ENCODE peak calls at places on chromosomes 7 and 10, in nine cellular contexts. B is stimulated activated CD8-positive, alpha-beta memory T cell treated with anti-CD3 and anti-CD28 coated beads, Interleukin-7, amount 100 ng/mL, for 4 hours; K is DND-41; W is stimulated activated CD4-positive, alpha-beta T cell treated with anti-CD3 and anti-CD28 coated beads, TNF-alpha, amount 100 ng/mL, for 24 hours; O is esophagus squamous epithelium; T is ureter; C is BJ; F is AG10803; G is effector memory CD8-positive, alpha-beta T cell. J is an unnamed sample.

GRCh38 chr7:27198871-27199801 is 755 bp downstream of the HOXA13 start:
- DNase-seq in O (no peak), B (no peak), W (no peak), C (no peak), K (no peak), G (no peak), F (peak), T (no peak), J (peak)

GRCh38 chr7:1121886-1122831 is 34.2 kb downstream of the GPER1 start:
- DNase-seq in K (no peak), G (no peak), O (no peak), B (no peak), C (no peak), F (no peak), W (no peak), T (no peak), J (no peak)

GRCh38 chr7:27139335-27140107 is 4.0 kb downstream of the HOXA5 start:
- DNase-seq in C (no peak), B (no peak), F (no peak), G (no peak), O (no peak), W (no peak), K (no peak), T (no peak), J (no peak)

GRCh38 chr7:1555813-1556540 is at the start of gene TMEM184A:
- DNase-seq in W (no peak), O (no peak), G (no peak), K (peak), B (no peak), F (no peak), T (peak), C (no peak), J (no peak)

GRCh38 chr10:79434816-79435215 is 10.6 kb downstream of the ZCCHC24 start:
- DNase-seq in G (no peak), T (peak), B (no peak), W (no peak), O (no peak), F (peak), K (no peak), C (no peak), J (peak)

GRCh38 chr7:101126651-101127459 is at the start of gene SERPINE1:
- DNase-seq in C (peak), F (peak), G (peak), W (no peak), K (peak), O (peak), B (peak), T (peak), J (peak)

GRCh38 chr10:122658356-122659049 is 41.1 kb downstream of the C10orf120 start:
- DNase-seq in O (no peak), B (no peak), T (no peak), K (no peak), W (no peak), F (no peak), C (no peak), G (no peak), J (no peak)

GRCh38 chr10:31975157-31975765 is 46.6 kb upstream of the ARHGAP12 start:
- DNase-seq in B (no peak), C (no peak), K (no peak), T (no peak), W (no peak), G (no peak), F (no peak), O (no peak), J (no peak)

GRCh38 chr7:24773646-24774045 is 16.4 kb upstream of the GSDME start:
- DNase-seq in W (no peak), O (no peak), B (no peak), T (no peak), F (peak), C (no peak), G (no peak), K (no peak), J (no peak)

GRCh38 chr7:47782792-47783191 is 165.5 kb downstream of the PKD1L1 start:
- DNase-seq in G (no peak), B (no peak), T (no peak), F (no peak), K (no peak), C (no peak), W (no peak), O (no peak), J (no peak)

GRCh38 chr7:156493942-156494341 is 146.6 kb upstream of the RNF32 start:
- DNase-seq in K (no peak), B (no peak), G (no peak), O (no peak), T (no peak), W (no peak), F (no peak), C (no peak), J (no peak)

J was measured in GM03348.